ENCODE peak calls at places on chromosomes 3 and 15, in five cellular contexts. J is psoas muscle, R is RWPE2, M is Panc1, L is colonic mucosa. Z is an unnamed sample.

GRCh38 chr3:73350988-73351387 is 273.8 kb downstream of the PDZRN3 start:
- DNase-seq in J (no peak), M (no peak), R (no peak), L (no peak), Z (no peak)

GRCh38 chr15:32893412-32893811 is 175.6 kb downstream of the GREM1 start:
- DNase-seq in J (no peak), L (no peak), R (no peak), M (no peak), Z (no peak)

GRCh38 chr3:42012935-42013651 is 51.2 kb upstream of the ULK4 start:
- DNase-seq in J (peak), L (peak), R (no peak), M (no peak), Z (peak)

GRCh38 chr15:67548532-67548852 is 6.0 kb downstream of the MAP2K5 start:
- DNase-seq in L (no peak), J (no peak), R (no peak), M (no peak), Z (no peak)

GRCh38 chr3:106943071-106943470 is 434.2 kb upstream of the CCDC54 start:
- DNase-seq in J (no peak), M (no peak), L (no peak), R (no peak), Z (no peak)

GRCh38 chr3:53753518-53754183 is 92.6 kb downstream of the CHDH start:
- DNase-seq in J (no peak), R (no peak), M (no peak), L (no peak), Z (no peak)

GRCh38 chr15:49890689-49891088 is 228.3 kb downstream of the ATP8B4 start:
- DNase-seq in M (no peak), L (no peak), R (no peak), J (no peak), Z (no peak)

GRCh38 chr15:26081758-26082068 is 218.6 kb upstream of the ATP10A start:
- DNase-seq in R (no peak), J (no peak), M (no peak), L (no peak), Z (no peak)

GRCh38 chr15:75032391-75032790 is 9.0 kb downstream of the PPCDC start:
- DNase-seq in L (no peak), R (no peak), J (no peak), M (no peak), Z (no peak)

GRCh38 chr3:54781728-54782127 is 146.1 kb downstream of the LRTM1 start:
- DNase-seq in M (no peak), R (no peak), J (no peak), L (no peak), Z (no peak)

GRCh38 chr3:146157325-146158060 is 3.5 kb downstream of the PLOD2 start:
- DNase-seq in M (no peak), J (no peak), L (no peak), R (no peak), Z (no peak)

GRCh38 chr15:95169701-95170459 is 938.5 kb downstream of the MCTP2 start:
- DNase-seq in L (no peak), R (no peak), J (peak), M (no peak), Z (peak)

GRCh38 chr3:42264399-42265058 is 1.5 kb downstream of the CCK start:
- DNase-seq in R (peak), M (no peak), L (peak), J (peak), Z (peak)

DNA sequence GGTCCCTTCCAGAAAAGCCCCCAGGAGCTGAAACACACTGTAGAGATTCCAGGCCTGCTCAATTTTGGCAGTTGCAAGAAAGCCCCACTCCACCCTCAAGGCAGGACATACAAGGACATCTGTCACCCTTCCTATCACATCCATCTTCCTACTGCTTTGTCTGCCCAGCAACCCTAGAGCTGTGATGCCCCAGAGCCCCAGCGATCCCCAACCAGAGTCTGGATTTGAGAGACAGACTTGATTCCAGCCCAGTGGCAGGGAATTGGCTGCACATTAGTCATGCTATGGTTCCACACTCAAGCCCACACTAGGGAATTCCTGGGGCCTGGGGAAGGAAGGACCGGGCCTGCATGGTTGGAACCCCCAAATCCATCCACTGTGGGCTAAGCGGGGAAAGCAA is 56.8 kb downstream of the ATP2B2 start:
- DNase-seq in L (no peak), R (no peak), M (no peak), J (no peak), Z (no peak)
- H3K27ac ChIP-seq in L (no peak), R (no peak), M (no peak), J (peak), Z (no peak)

GRCh38 chr15:93861413-93861812 is 369.9 kb upstream of the MCTP2 start:
- DNase-seq in J (no peak), R (no peak), L (no peak), M (no peak), Z (no peak)
- TF ChIP-seq CTCF in J (no peak), R (no peak), L (no peak), M (no peak), Z (no peak)

GRCh38 chr15:70528816-70529215 is 234.5 kb downstream of the UACA start:
- DNase-seq in L (no peak), J (no peak), R (no peak), M (no peak), Z (no peak)

GRCh38 chr15:70528270-70528706 is 235.1 kb downstream of the UACA start:
- DNase-seq in M (no peak), L (peak), R (peak), J (no peak), Z (no peak)

GRCh38 chr15:70530906-70531305 is 232.5 kb downstream of the UACA start:
- DNase-seq in M (no peak), J (no peak), L (no peak), R (no peak), Z (no peak)

GRCh38 chr15:70530503-70530902 is 232.9 kb downstream of the UACA start:
- DNase-seq in L (no peak), R (no peak), M (no peak), J (no peak), Z (no peak)

DNA sequence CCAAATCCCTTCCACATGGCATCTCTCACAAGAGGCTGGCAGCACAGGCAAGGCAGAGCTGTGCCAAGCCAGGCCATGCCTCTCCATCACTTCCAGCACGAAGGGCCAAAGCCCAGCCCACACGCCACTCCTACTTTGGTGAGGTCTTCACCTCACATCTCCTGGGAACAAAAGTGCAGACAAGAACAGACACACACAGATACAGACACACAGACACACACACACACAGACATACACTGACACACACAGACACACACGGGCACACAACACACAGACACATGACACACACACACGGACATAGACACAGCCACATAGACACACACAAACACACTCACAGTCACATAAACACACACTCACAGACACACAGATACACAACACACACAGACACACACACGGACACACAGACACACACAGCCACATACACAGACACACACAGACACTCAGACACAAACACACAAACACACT is 233.3 kb downstream of the UACA start:
- DNase-seq in R (no peak), M (no peak), L (no peak), J (no peak), Z (no peak)
- H3K4me3 ChIP-seq in R (no peak), M (no peak), L (no peak), J (no peak), Z (no peak)

GRCh38 chr15:59595434-59595915 is 16.1 kb upstream of the GCNT3 start:
- DNase-seq in M (no peak), J (no peak), R (no peak), L (peak), Z (no peak)

GRCh38 chr15:59596640-59597039 is 14.9 kb upstream of the GCNT3 start:
- DNase-seq in J (no peak), M (no peak), L (no peak), R (no peak), Z (no peak)

GRCh38 chr15:59594493-59594942 is 17.1 kb upstream of the GCNT3 start:
- DNase-seq in M (peak), J (no peak), R (no peak), L (peak), Z (no peak)

GRCh38 chr15:59591372-59591771 is 20.2 kb upstream of the GCNT3 start:
- DNase-seq in L (no peak), J (no peak), M (no peak), R (no peak), Z (no peak)

DNA sequence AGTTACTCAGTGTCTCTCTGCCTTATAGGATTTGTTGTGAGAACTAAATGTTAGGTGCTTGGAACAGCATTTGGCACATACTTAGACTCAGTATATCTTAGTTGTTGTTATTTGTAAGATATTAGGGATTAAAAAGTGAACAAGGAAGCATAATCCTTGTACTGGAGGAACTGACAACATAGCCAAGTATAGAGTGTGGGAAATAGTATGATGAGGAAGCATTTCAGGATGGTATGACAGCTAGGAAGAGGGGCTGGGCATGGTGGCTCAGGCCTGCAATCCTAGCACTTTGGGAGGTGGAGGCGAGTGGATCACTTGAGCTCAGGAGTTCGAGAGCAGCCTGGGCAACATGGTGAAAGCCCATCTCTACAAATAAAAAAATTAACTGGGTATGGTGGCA is 16.6 kb upstream of the GCNT3 start:
- DNase-seq in M (no peak), R (no peak), L (no peak), J (no peak), Z (no peak)
- H3K27ac ChIP-seq in M (no peak), R (peak), L (peak), J (no peak), Z (no peak)

GRCh38 chr3:51354766-51355615 is 30.1 kb upstream of the MANF start:
- DNase-seq in L (no peak), R (no peak), J (no peak), M (no peak), Z (no peak)

GRCh38 chr3:51355891-51356578 is 29.1 kb upstream of the MANF start:
- DNase-seq in R (no peak), J (no peak), L (no peak), M (no peak), Z (no peak)

GRCh38 chr3:51353131-51353530 is 32.0 kb upstream of the MANF start:
- DNase-seq in L (no peak), M (no peak), J (no peak), R (peak), Z (no peak)

GRCh38 chr3:51354172-51354571 is 30.9 kb upstream of the MANF start:
- DNase-seq in M (no peak), L (no peak), R (no peak), J (no peak), Z (no peak)

DNA sequence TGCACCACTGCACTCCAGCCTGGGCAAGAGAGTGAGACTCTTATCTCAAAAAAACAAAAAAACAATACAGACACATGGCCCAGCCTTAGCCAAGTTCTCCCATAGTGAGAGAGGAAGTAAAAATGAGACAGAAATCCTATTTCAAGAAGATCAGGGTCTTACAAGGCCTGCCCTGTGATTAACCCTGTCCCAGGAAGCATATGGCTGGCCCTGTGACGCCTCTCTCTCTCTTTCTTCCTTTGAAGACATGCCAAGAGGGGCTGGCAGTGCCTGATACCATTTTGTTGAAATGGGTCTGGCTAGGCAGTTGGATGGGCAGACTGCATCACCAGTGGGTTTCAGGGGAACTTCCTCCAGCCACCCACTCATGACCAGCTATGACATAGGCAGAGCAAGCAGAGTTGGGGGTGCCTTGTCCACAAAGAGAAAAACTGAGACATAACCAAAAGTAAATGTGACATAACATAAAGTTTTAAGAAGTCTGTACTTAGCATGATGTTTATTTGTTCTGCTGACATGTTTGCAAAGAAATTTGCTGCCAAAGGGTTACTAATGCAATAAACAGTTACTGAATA is 31.4 kb upstream of the MANF start:
- DNase-seq in J (no peak), L (no peak), R (no peak), M (no peak), Z (no peak)
- TF ChIP-seq CTCF in J (no peak), L (no peak), R (no peak), M (no peak), Z (no peak)

GRCh38 chr15:79089890-79090486 is 592 bp downstream of the RASGRF1 start:
- DNase-seq in L (no peak), J (no peak), M (no peak), R (peak), Z (no peak)
- H3K4me3 ChIP-seq in L (no peak), J (peak), M (no peak), R (no peak), Z (no peak)

GRCh38 chr15:62494144-62494543 is 329.1 kb upstream of the C2CD4B start:
- DNase-seq in L (no peak), M (no peak), J (no peak), R (no peak), Z (no peak)
- H3K27ac ChIP-seq in L (no peak), M (no peak), J (no peak), R (no peak), Z (no peak)